ENCODE peak calls at places on chromosome 7, in six cellular contexts. J is mucosa of descending colon, A is esophagus squamous epithelium, Z is GM12864, I is A549, E is tibial artery. L is an unnamed sample.

GRCh38 chr7:47488205-47488968 is 93.5 kb downstream of the TNS3 start:
- DNase-seq in E (no peak), Z (no peak), I (no peak), A (no peak), J (no peak), L (peak; percentile 8)

GRCh38 chr7:40186586-40186985 is 51.8 kb downstream of the SUGCT start:
- DNase-seq in A (no peak), Z (no peak), E (no peak), I (no peak), J (no peak), L (no peak)

GRCh38 chr7:123846217-123846891 is 1.4 kb downstream of the HYAL4 start:
- DNase-seq in E (no peak), A (no peak), J (no peak), I (no peak), Z (no peak), L (no peak)

GRCh38 chr7:146150153-146150552 is 33.6 kb downstream of the CNTNAP2 start:
- DNase-seq in J (no peak), A (no peak), Z (no peak), E (no peak), I (no peak), L (no peak)

GRCh38 chr7:82740246-82740848 is 296.8 kb upstream of the CACNA2D1 start:
- DNase-seq in J (peak; percentile 62), A (no peak), I (peak; percentile 18), E (no peak), Z (no peak), L (no peak)

GRCh38 chr7:101138149-101138870 is 11.4 kb downstream of the SERPINE1 start:
- DNase-seq in E (peak; percentile 96), A (peak; percentile 20), J (peak; percentile 75), Z (peak; percentile 59), I (peak; percentile 75), L (peak; percentile 91)

GRCh38 chr7:144784943-144785342 is 50.9 kb downstream of the TPK1 start:
- DNase-seq in J (no peak), Z (no peak), I (no peak), E (peak; percentile 53), A (no peak), L (peak; percentile 85)

GRCh38 chr7:5773661-5774086 is 7.8 kb downstream of the RNF216 start:
- DNase-seq in Z (no peak), I (no peak), J (no peak), A (no peak), E (no peak), L (peak; percentile 88)

GRCh38 chr7:120919466-120919865 is 31.1 kb upstream of the ING3 start:
- DNase-seq in E (no peak), I (no peak), J (no peak), A (no peak), Z (no peak), L (no peak)

GRCh38 chr7:143042159-143042820 is 9.9 kb upstream of the OR6V1 start:
- DNase-seq in I (no peak), A (no peak), Z (no peak), E (no peak), J (no peak), L (no peak)

GRCh38 chr7:16265184-16265804 is 156.0 kb downstream of the CRPPA start:
- DNase-seq in A (no peak), I (no peak), J (no peak), E (no peak), Z (no peak), L (no peak)

GRCh38 chr7:57216340-57216739 is 84.1 kb upstream of the ZNF479 start:
- DNase-seq in I (no peak), A (no peak), J (no peak), Z (no peak), E (no peak), L (no peak)

GRCh38 chr7:32427769-32428291 is 62.4 kb downstream of the LSM5 start:
- DNase-seq in A (no peak), Z (no peak), I (peak; percentile 65), J (peak; percentile 82), E (peak; percentile 28), L (no peak)

GRCh38 chr7:148173296-148173695 is 417.3 kb upstream of the C7orf33 start:
- DNase-seq in A (no peak), Z (no peak), I (no peak), J (no peak), E (no peak), L (no peak)

GRCh38 chr7:41149576-41149975 is 553.3 kb downstream of the INHBA start:
- DNase-seq in I (no peak), E (no peak), Z (no peak), A (no peak), J (no peak), L (no peak)

GRCh38 chr7:12056381-12056780 is 154.7 kb upstream of the TMEM106B start:
- DNase-seq in I (no peak), A (no peak), E (no peak), Z (no peak), J (no peak), L (no peak)

GRCh38 chr7:102279537-102280400 is 6.9 kb upstream of the SH2B2 start:
- DNase-seq in I (peak; percentile 60), J (peak; percentile 48), Z (no peak), A (no peak), E (no peak), L (no peak)

GRCh38 chr7:151075662-151075971 is 5.0 kb downstream of the FASTK start:
- DNase-seq in E (no peak), J (no peak), A (no peak), Z (no peak), I (no peak), L (no peak)

GRCh38 chr7:20344396-20344795 is 13.7 kb downstream of the ITGB8 start:
- DNase-seq in I (no peak), Z (no peak), E (no peak), J (no peak), A (no peak), L (no peak)

GRCh38 chr7:24346716-24347115 is 62.7 kb downstream of the NPY start:
- DNase-seq in E (no peak), Z (no peak), J (no peak), I (no peak), A (no peak), L (no peak)

GRCh38 chr7:130732980-130733865 is 784 bp downstream of the KLF14 start:
- DNase-seq in Z (no peak), E (no peak), A (no peak), I (peak; percentile 14), J (peak; percentile 42), L (no peak)

GRCh38 chr7:141074162-141074989 is 512 bp downstream of the TMEM178B start:
- DNase-seq in J (no peak), I (no peak), E (no peak), A (no peak), Z (no peak), L (no peak)

GRCh38 chr7:65429642-65430343 is 56.1 kb downstream of the ZNF92 start:
- DNase-seq in J (no peak), Z (peak; percentile 4), E (no peak), I (no peak), A (no peak), L (no peak)

GRCh38 chr7:139496528-139496927 is 13.1 kb upstream of the KLRG2 start:
- DNase-seq in Z (no peak), I (no peak), A (no peak), E (no peak), J (no peak), L (no peak)

GRCh38 chr7:20350518-20350951 is 19.8 kb downstream of the ITGB8 start:
- DNase-seq in A (no peak), I (no peak), J (peak; percentile 40), Z (no peak), E (peak; percentile 24), L (no peak)

GRCh38 chr7:32357535-32358277 is 132.5 kb downstream of the LSM5 start:
- DNase-seq in E (no peak), A (no peak), I (peak; percentile 25), Z (no peak), J (no peak), L (no peak)

GRCh38 chr7:1922071-1922869 is 252.2 kb downstream of the ELFN1 start:
- DNase-seq in A (no peak), I (no peak), Z (no peak), J (no peak), E (no peak), L (no peak)

GRCh38 chr7:76351372-76351771 is 7.4 kb downstream of the YWHAG start:
- DNase-seq in I (no peak), Z (no peak), A (no peak), J (no peak), E (no peak), L (no peak)

GRCh38 chr7:98956469-98956868 is 78.1 kb downstream of the TRRAP start:
- DNase-seq in I (no peak), A (no peak), J (no peak), Z (no peak), E (no peak), L (no peak)

GRCh38 chr7:138077809-138078208 is 1.6 kb downstream of the AKR1D1 start:
- DNase-seq in E (no peak), J (no peak), I (no peak), Z (no peak), A (no peak), L (no peak)

GRCh38 chr7:80711521-80711920 is 73.1 kb downstream of the CD36 start:
- DNase-seq in I (no peak), J (no peak), E (no peak), Z (no peak), A (no peak), L (no peak)

GRCh38 chr7:38002689-38003088 is 82.2 kb downstream of the EPDR1 start:
- DNase-seq in I (no peak), A (no peak), E (no peak), Z (no peak), J (no peak), L (no peak)

GRCh38 chr7:37999673-38000072 is 79.2 kb downstream of the EPDR1 start:
- DNase-seq in A (no peak), I (no peak), Z (no peak), E (no peak), J (no peak), L (no peak)

GRCh38 chr7:38000272-38000671 is 79.8 kb downstream of the EPDR1 start:
- DNase-seq in A (no peak), Z (no peak), I (no peak), J (no peak), E (no peak), L (no peak)
- H3K4me3 ChIP-seq in A (no peak overlapping the region), Z (no peak overlapping the region), I (no peak overlapping the region), J (no peak overlapping the region), E (no peak overlapping the region), L (no peak overlapping the region)

GRCh38 chr7:194257-194995 is 2.1 kb downstream of the FAM20C start:
- DNase-seq in J (peak; percentile 24), E (no peak), Z (no peak), A (no peak), I (no peak), L (no peak)
- H3K4me3 ChIP-seq in J (no peak overlapping the region), E (peak overlapping the region; percentile 65), Z (no peak overlapping the region), A (peak overlapping the region; percentile 55), I (peak overlapping the region; percentile 97), L (peak overlapping the region; percentile 82)

GRCh38 chr7:28178537-28178936 is 2.1 kb downstream of the JAZF1 start:
- DNase-seq in A (no peak), E (no peak), J (no peak), Z (no peak), I (no peak), L (no peak)
- H3K4me3 ChIP-seq in A (peak overlapping the region; percentile 75), E (peak overlapping the region; percentile 91), J (no peak overlapping the region), Z (no peak overlapping the region), I (peak overlapping the region; percentile 85), L (peak overlapping the region; percentile 100)

DNA sequence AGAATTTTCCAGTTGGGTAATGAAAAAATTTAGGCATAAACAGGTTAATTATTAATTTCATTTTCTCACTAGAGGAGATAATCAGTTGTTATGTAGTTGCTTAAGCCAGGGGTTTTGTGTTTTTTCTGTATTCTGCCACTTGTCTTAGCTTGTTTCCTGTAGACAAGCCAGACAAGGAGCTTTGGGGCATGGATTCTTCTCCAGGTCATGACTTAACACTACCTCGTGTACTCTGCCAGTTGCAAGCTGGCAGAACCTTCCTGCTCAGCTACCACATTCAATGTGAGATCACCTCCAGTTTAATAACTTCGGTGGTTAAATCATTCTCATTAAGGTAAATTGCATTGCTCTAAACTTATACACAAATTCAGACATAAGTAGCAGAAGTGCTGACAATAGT is 1.8 kb downstream of the CCM2 start:
- DNase-seq in J (no peak), E (no peak), I (no peak), Z (no peak), A (no peak), L (no peak)
- H3K4me3 ChIP-seq in J (no peak overlapping the region), E (no peak overlapping the region), I (no peak overlapping the region), Z (peak overlapping the region; percentile 73), A (peak overlapping the region; percentile 75), L (no peak overlapping the region)